ENCODE peak calls at places on chromosome 20, in seven cellular contexts. One of them, this sample, is unnamed.

GRCh38 chr20:11716945-11717248 is 200.8 kb upstream of the BTBD3 start:
- DNase-seq in CD4-positive, alpha-beta memory T cell: no peak
- DNase-seq in left ventricle myocardium inferior: no peak
- DNase-seq in A549: no peak
- DNase-seq in bronchial epithelial cell: no peak
- DNase-seq in neuronal stem cell: no peak
- DNase-seq in dorsolateral prefrontal cortex: no peak
- DNase-seq in this sample: no peak

GRCh38 chr20:15676815-15677214 is 896.4 kb downstream of the KIF16B start:
- DNase-seq in neuronal stem cell: no peak
- DNase-seq in left ventricle myocardium inferior: no peak
- DNase-seq in bronchial epithelial cell: no peak
- DNase-seq in CD4-positive, alpha-beta memory T cell: no peak
- DNase-seq in dorsolateral prefrontal cortex: no peak
- DNase-seq in A549: no peak
- DNase-seq in this sample: no peak

GRCh38 chr20:37096415-37097039 is 730 bp upstream of the RBL1 start:
- DNase-seq in left ventricle myocardium inferior: no peak
- DNase-seq in A549: no peak
- DNase-seq in CD4-positive, alpha-beta memory T cell: no peak
- DNase-seq in dorsolateral prefrontal cortex: no peak
- DNase-seq in bronchial epithelial cell: no peak
- DNase-seq in neuronal stem cell: no peak
- DNase-seq in this sample: peak

GRCh38 chr20:635609-636338 is 17.2 kb downstream of the SRXN1 start:
- DNase-seq in A549: no peak
- DNase-seq in dorsolateral prefrontal cortex: no peak
- DNase-seq in left ventricle myocardium inferior: peak
- DNase-seq in bronchial epithelial cell: no peak
- DNase-seq in CD4-positive, alpha-beta memory T cell: no peak
- DNase-seq in neuronal stem cell: no peak
- DNase-seq in this sample: no peak

GRCh38 chr20:11686900-11687543 is 230.7 kb upstream of the BTBD3 start:
- DNase-seq in neuronal stem cell: peak
- DNase-seq in dorsolateral prefrontal cortex: peak
- DNase-seq in A549: no peak
- DNase-seq in bronchial epithelial cell: no peak
- DNase-seq in CD4-positive, alpha-beta memory T cell: no peak
- DNase-seq in left ventricle myocardium inferior: peak
- DNase-seq in this sample: no peak

GRCh38 chr20:39800548-39800947 is 838.4 kb downstream of the DHX35 start:
- DNase-seq in bronchial epithelial cell: peak
- DNase-seq in neuronal stem cell: no peak
- DNase-seq in left ventricle myocardium inferior: peak
- DNase-seq in dorsolateral prefrontal cortex: no peak
- DNase-seq in A549: no peak
- DNase-seq in CD4-positive, alpha-beta memory T cell: no peak
- DNase-seq in this sample: no peak

GRCh38 chr20:61753196-61753942 is 312.3 kb downstream of the TAF4 start:
- DNase-seq in left ventricle myocardium inferior: no peak
- DNase-seq in bronchial epithelial cell: peak
- DNase-seq in CD4-positive, alpha-beta memory T cell: no peak
- DNase-seq in neuronal stem cell: no peak
- DNase-seq in A549: no peak
- DNase-seq in dorsolateral prefrontal cortex: no peak
- DNase-seq in this sample: peak

GRCh38 chr20:881051-881820 is 34.9 kb downstream of the ANGPT4 start:
- DNase-seq in A549: peak
- DNase-seq in bronchial epithelial cell: peak
- DNase-seq in CD4-positive, alpha-beta memory T cell: no peak
- DNase-seq in dorsolateral prefrontal cortex: no peak
- DNase-seq in left ventricle myocardium inferior: no peak
- DNase-seq in neuronal stem cell: no peak
- DNase-seq in this sample: no peak

GRCh38 chr20:61773926-61774587 is 291.6 kb downstream of the TAF4 start:
- DNase-seq in CD4-positive, alpha-beta memory T cell: no peak
- DNase-seq in left ventricle myocardium inferior: no peak
- DNase-seq in neuronal stem cell: no peak
- DNase-seq in dorsolateral prefrontal cortex: peak
- DNase-seq in bronchial epithelial cell: no peak
- DNase-seq in A549: no peak
- DNase-seq in this sample: peak

GRCh38 chr20:14434379-14435136 is 97.1 kb upstream of the FLRT3 start:
- DNase-seq in dorsolateral prefrontal cortex: no peak
- DNase-seq in A549: no peak
- DNase-seq in neuronal stem cell: no peak
- DNase-seq in bronchial epithelial cell: peak
- DNase-seq in CD4-positive, alpha-beta memory T cell: no peak
- DNase-seq in left ventricle myocardium inferior: no peak
- DNase-seq in this sample: no peak

GRCh38 chr20:142290-142689 is at the start of gene DEFB126:
- DNase-seq in CD4-positive, alpha-beta memory T cell: no peak
- DNase-seq in neuronal stem cell: no peak
- DNase-seq in dorsolateral prefrontal cortex: no peak
- DNase-seq in A549: no peak
- DNase-seq in bronchial epithelial cell: no peak
- DNase-seq in left ventricle myocardium inferior: no peak
- DNase-seq in this sample: no peak

GRCh38 chr20:20530428-20531151 is 162.7 kb downstream of the INSM1 start:
- DNase-seq in bronchial epithelial cell: no peak
- DNase-seq in dorsolateral prefrontal cortex: peak
- DNase-seq in CD4-positive, alpha-beta memory T cell: no peak
- DNase-seq in left ventricle myocardium inferior: no peak
- DNase-seq in A549: no peak
- DNase-seq in neuronal stem cell: no peak
- DNase-seq in this sample: no peak

GRCh38 chr20:22909436-22909835 is 125.7 kb upstream of the SSTR4 start:
- DNase-seq in left ventricle myocardium inferior: no peak
- DNase-seq in A549: no peak
- DNase-seq in dorsolateral prefrontal cortex: no peak
- DNase-seq in CD4-positive, alpha-beta memory T cell: no peak
- DNase-seq in bronchial epithelial cell: no peak
- DNase-seq in neuronal stem cell: no peak
- DNase-seq in this sample: no peak

DNA sequence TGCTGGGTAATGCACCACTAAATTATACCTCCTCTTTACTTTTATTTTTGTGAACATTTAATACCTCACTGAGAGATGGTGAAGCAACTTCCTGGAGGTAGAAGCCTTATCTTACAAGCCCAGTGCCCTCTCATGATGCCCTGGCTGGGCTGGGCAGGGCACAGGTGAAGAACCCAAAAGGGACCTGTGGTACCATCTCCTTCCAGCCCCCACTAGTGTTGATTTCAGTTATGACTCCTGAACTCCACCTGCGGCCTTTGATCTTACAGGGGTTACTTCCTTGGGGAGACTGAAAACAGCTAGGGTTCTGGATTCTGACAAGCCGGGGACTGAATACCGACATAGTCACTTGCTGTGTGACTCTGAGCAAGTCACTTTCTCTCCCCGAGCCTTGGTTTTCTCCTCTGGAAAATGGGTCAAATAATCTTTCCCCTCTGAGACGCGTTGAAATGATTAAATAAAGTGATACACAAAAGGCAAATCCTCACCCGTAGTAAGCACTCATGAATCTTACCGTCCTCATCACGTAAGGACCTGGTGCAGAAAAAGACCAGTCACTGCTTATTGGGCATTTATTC is 1.2 kb downstream of the SLC13A3 start:
- DNase-seq in A549: no peak
- DNase-seq in bronchial epithelial cell: no peak
- DNase-seq in CD4-positive, alpha-beta memory T cell: no peak
- DNase-seq in left ventricle myocardium inferior: no peak
- DNase-seq in neuronal stem cell: no peak
- DNase-seq in dorsolateral prefrontal cortex: no peak
- DNase-seq in this sample: no peak
- H3K4me3 ChIP-seq in A549: no peak
- H3K4me3 ChIP-seq in bronchial epithelial cell: no peak
- H3K4me3 ChIP-seq in CD4-positive, alpha-beta memory T cell: no peak
- H3K4me3 ChIP-seq in left ventricle myocardium inferior: no peak
- H3K4me3 ChIP-seq in neuronal stem cell: no peak
- H3K4me3 ChIP-seq in dorsolateral prefrontal cortex: no peak
- H3K4me3 ChIP-seq in this sample: no peak

GRCh38 chr20:53707341-53708102 is 113.9 kb upstream of the ZNF217 start:
- DNase-seq in A549: no peak
- DNase-seq in neuronal stem cell: no peak
- DNase-seq in bronchial epithelial cell: no peak
- DNase-seq in dorsolateral prefrontal cortex: no peak
- DNase-seq in left ventricle myocardium inferior: no peak
- DNase-seq in CD4-positive, alpha-beta memory T cell: no peak
- DNase-seq in this sample: no peak
- H3K4me3 ChIP-seq in A549: no peak
- H3K4me3 ChIP-seq in neuronal stem cell: no peak
- H3K4me3 ChIP-seq in bronchial epithelial cell: no peak
- H3K4me3 ChIP-seq in dorsolateral prefrontal cortex: no peak
- H3K4me3 ChIP-seq in left ventricle myocardium inferior: no peak
- H3K4me3 ChIP-seq in CD4-positive, alpha-beta memory T cell: no peak
- H3K4me3 ChIP-seq in this sample: no peak

GRCh38 chr20:2749951-2750342 is 50.5 kb downstream of the CPXM1 start:
- DNase-seq in A549: no peak
- DNase-seq in CD4-positive, alpha-beta memory T cell: no peak
- DNase-seq in bronchial epithelial cell: no peak
- DNase-seq in dorsolateral prefrontal cortex: no peak
- DNase-seq in left ventricle myocardium inferior: no peak
- DNase-seq in neuronal stem cell: no peak
- DNase-seq in this sample: peak

GRCh38 chr20:2751868-2752630 is 48.4 kb downstream of the CPXM1 start:
- DNase-seq in dorsolateral prefrontal cortex: no peak
- DNase-seq in CD4-positive, alpha-beta memory T cell: no peak
- DNase-seq in bronchial epithelial cell: no peak
- DNase-seq in A549: no peak
- DNase-seq in left ventricle myocardium inferior: no peak
- DNase-seq in neuronal stem cell: no peak
- DNase-seq in this sample: peak

GRCh38 chr20:2752631-2753455 is 47.6 kb downstream of the CPXM1 start:
- DNase-seq in dorsolateral prefrontal cortex: no peak
- DNase-seq in left ventricle myocardium inferior: no peak
- DNase-seq in neuronal stem cell: peak
- DNase-seq in bronchial epithelial cell: no peak
- DNase-seq in A549: peak
- DNase-seq in CD4-positive, alpha-beta memory T cell: no peak
- DNase-seq in this sample: peak

GRCh38 chr20:2750343-2751251 is 49.8 kb downstream of the CPXM1 start:
- DNase-seq in CD4-positive, alpha-beta memory T cell: no peak
- DNase-seq in A549: peak
- DNase-seq in bronchial epithelial cell: peak
- DNase-seq in neuronal stem cell: no peak
- DNase-seq in dorsolateral prefrontal cortex: no peak
- DNase-seq in left ventricle myocardium inferior: no peak
- DNase-seq in this sample: peak

GRCh38 chr20:2751347-2751867 is 49.0 kb downstream of the CPXM1 start:
- DNase-seq in CD4-positive, alpha-beta memory T cell: no peak
- DNase-seq in A549: no peak
- DNase-seq in dorsolateral prefrontal cortex: no peak
- DNase-seq in bronchial epithelial cell: no peak
- DNase-seq in left ventricle myocardium inferior: no peak
- DNase-seq in neuronal stem cell: no peak
- DNase-seq in this sample: peak
- H3K4me3 ChIP-seq in CD4-positive, alpha-beta memory T cell: no peak
- H3K4me3 ChIP-seq in A549: peak
- H3K4me3 ChIP-seq in dorsolateral prefrontal cortex: peak
- H3K4me3 ChIP-seq in bronchial epithelial cell: peak
- H3K4me3 ChIP-seq in left ventricle myocardium inferior: peak
- H3K4me3 ChIP-seq in neuronal stem cell: no peak
- H3K4me3 ChIP-seq in this sample: peak

DNA sequence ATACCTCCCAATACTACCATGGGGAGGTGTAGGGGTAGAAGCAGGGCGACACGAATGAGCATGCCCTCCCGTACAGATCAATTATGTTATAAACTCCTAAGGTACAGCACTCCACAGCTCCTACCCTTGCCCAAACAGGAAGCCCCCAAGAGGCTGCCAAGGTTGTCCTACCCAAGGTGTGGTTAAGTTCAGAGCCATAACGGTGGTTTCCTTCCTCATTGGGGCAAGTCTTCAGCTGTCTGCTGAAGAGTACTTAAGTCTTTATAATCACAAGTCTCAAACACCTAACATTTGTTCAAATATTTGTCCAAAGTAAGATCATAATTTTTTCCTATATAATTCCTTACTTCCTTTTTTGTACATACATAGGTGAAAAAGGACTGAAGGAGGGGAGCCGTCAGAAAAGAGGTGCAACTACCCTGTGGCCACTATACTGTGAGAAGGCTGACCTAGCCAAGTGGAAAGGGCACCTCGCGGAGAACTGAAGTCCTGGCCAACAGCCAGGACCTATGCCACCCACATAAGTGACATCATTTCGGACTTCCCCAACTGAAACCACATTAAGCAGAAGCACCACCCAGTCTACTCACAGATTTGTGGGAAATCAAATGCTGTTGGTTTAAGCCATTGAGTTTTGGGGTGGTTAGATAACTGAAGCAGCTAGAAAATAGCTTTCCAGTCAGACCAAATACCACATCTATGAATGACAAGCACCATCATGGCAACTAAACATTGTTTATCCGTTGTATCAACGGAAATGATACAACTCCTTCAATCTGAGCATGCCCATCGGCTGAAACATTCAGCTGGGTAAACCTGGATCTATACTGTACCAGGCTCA is 2.9 kb upstream of the RAB22A start:
- DNase-seq in CD4-positive, alpha-beta memory T cell: peak
- DNase-seq in left ventricle myocardium inferior: no peak
- DNase-seq in A549: peak
- DNase-seq in neuronal stem cell: no peak
- DNase-seq in dorsolateral prefrontal cortex: no peak
- DNase-seq in bronchial epithelial cell: peak
- DNase-seq in this sample: no peak
- H3K4me3 ChIP-seq in CD4-positive, alpha-beta memory T cell: no peak
- H3K4me3 ChIP-seq in left ventricle myocardium inferior: no peak
- H3K4me3 ChIP-seq in A549: no peak
- H3K4me3 ChIP-seq in neuronal stem cell: no peak
- H3K4me3 ChIP-seq in dorsolateral prefrontal cortex: no peak
- H3K4me3 ChIP-seq in bronchial epithelial cell: no peak
- H3K4me3 ChIP-seq in this sample: no peak

GRCh38 chr20:31862157-31862470 is 8.2 kb downstream of the DUSP15 start:
- DNase-seq in bronchial epithelial cell: no peak
- DNase-seq in A549: no peak
- DNase-seq in CD4-positive, alpha-beta memory T cell: no peak
- DNase-seq in neuronal stem cell: no peak
- DNase-seq in left ventricle myocardium inferior: no peak
- DNase-seq in dorsolateral prefrontal cortex: no peak
- DNase-seq in this sample: no peak
- H3K4me3 ChIP-seq in bronchial epithelial cell: no peak
- H3K4me3 ChIP-seq in A549: peak
- H3K4me3 ChIP-seq in CD4-positive, alpha-beta memory T cell: no peak
- H3K4me3 ChIP-seq in neuronal stem cell: peak
- H3K4me3 ChIP-seq in left ventricle myocardium inferior: no peak
- H3K4me3 ChIP-seq in dorsolateral prefrontal cortex: no peak
- H3K4me3 ChIP-seq in this sample: peak

GRCh38 chr20:50151034-50151743 is 2.3 kb downstream of the PEDS1 start:
- DNase-seq in bronchial epithelial cell: peak
- DNase-seq in left ventricle myocardium inferior: no peak
- DNase-seq in CD4-positive, alpha-beta memory T cell: peak
- DNase-seq in A549: no peak
- DNase-seq in dorsolateral prefrontal cortex: no peak
- DNase-seq in neuronal stem cell: no peak
- DNase-seq in this sample: peak
- H3K4me3 ChIP-seq in bronchial epithelial cell: no peak
- H3K4me3 ChIP-seq in left ventricle myocardium inferior: peak
- H3K4me3 ChIP-seq in CD4-positive, alpha-beta memory T cell: no peak
- H3K4me3 ChIP-seq in A549: no peak
- H3K4me3 ChIP-seq in dorsolateral prefrontal cortex: no peak
- H3K4me3 ChIP-seq in neuronal stem cell: no peak
- H3K4me3 ChIP-seq in this sample: no peak